ENCODE peak calls at places on chromosome 22, in six cellular contexts. T is CD4-positive, CD25-positive, alpha-beta regulatory T cell; Z is WERI-Rb-1; U is sigmoid colon; W is tibial artery; P is cardiac fibroblast. Q is an unnamed sample.

GRCh38 chr22:46075764-46076531 is 74.4 kb upstream of the PPARA start:
- DNase-seq in T (no peak), Z (no peak), U (peak), W (peak), P (peak), Q (peak)

GRCh38 chr22:23563111-23563510 is 17.0 kb downstream of the IGLL1 start:
- DNase-seq in T (no peak), Z (no peak), U (no peak), W (no peak), P (no peak), Q (no peak)

GRCh38 chr22:35510481-35510934 is 30.1 kb upstream of the RASD2 start:
- DNase-seq in T (no peak), Z (no peak), U (no peak), W (no peak), P (no peak), Q (no peak)

GRCh38 chr22:47337161-47337621 is 574.7 kb downstream of the TBC1D22A start:
- DNase-seq in T (peak), Z (peak), U (no peak), W (no peak), P (peak), Q (no peak)

GRCh38 chr22:46754110-46754799 is 8.2 kb upstream of the TBC1D22A start:
- DNase-seq in T (no peak), Z (no peak), U (peak), W (peak), P (peak), Q (peak)

GRCh38 chr22:28021116-28021997 is 102.3 kb upstream of the PITPNB start:
- DNase-seq in T (no peak), Z (peak), U (peak), W (no peak), P (no peak), Q (no peak)

GRCh38 chr22:49735411-49736311 is 92.0 kb downstream of the BRD1 start:
- DNase-seq in T (no peak), Z (no peak), U (peak), W (no peak), P (no peak), Q (no peak)

GRCh38 chr22:17903564-17904295 is 120.6 kb downstream of the MICAL3 start:
- DNase-seq in T (no peak), Z (no peak), U (no peak), W (no peak), P (no peak), Q (peak)

GRCh38 chr22:36419177-36419911 is 31.6 kb upstream of the MYH9 start:
- DNase-seq in T (no peak), Z (no peak), U (peak), W (no peak), P (peak), Q (peak)

GRCh38 chr22:23516304-23516703 is 63.8 kb downstream of the IGLL1 start:
- DNase-seq in T (no peak), Z (no peak), U (no peak), W (no peak), P (no peak), Q (no peak)

GRCh38 chr22:44361391-44362126 is 48.8 kb upstream of the SHISAL1 start:
- DNase-seq in T (no peak), Z (no peak), U (peak), W (no peak), P (no peak), Q (peak)

GRCh38 chr22:50684986-50685385 is 12.4 kb downstream of the SHANK3 start:
- DNase-seq in T (no peak), Z (no peak), U (no peak), W (no peak), P (peak), Q (no peak)

GRCh38 chr22:24429411-24430365 is 2.3 kb downstream of the ADORA2A start:
- DNase-seq in T (peak), Z (no peak), U (peak), W (peak), P (no peak), Q (peak)

GRCh38 chr22:50530857-50531545 is 1.2 kb upstream of the TYMP start:
- DNase-seq in T (peak), Z (no peak), U (peak), W (peak), P (peak), Q (peak)

GRCh38 chr22:28759861-28760560 is 12.5 kb upstream of the CCDC117 start:
- DNase-seq in T (no peak), Z (no peak), U (no peak), W (no peak), P (no peak), Q (no peak)

GRCh38 chr22:44316393-44317162 is 3.8 kb upstream of the SHISAL1 start:
- DNase-seq in T (no peak), Z (no peak), U (no peak), W (no peak), P (no peak), Q (no peak)

GRCh38 chr22:19527321-19527721 is 3.1 kb upstream of the CLDN5 start:
- DNase-seq in T (no peak), Z (peak), U (no peak), W (no peak), P (no peak), Q (no peak)

GRCh38 chr22:46379301-46379930 is 43.9 kb downstream of the TRMU start:
- DNase-seq in T (no peak), Z (no peak), U (no peak), W (no peak), P (no peak), Q (no peak)

GRCh38 chr22:31789803-31790202 is 36.0 kb downstream of the DEPDC5 start:
- DNase-seq in T (no peak), Z (no peak), U (no peak), W (no peak), P (no peak), Q (no peak)

GRCh38 chr22:46471901-46472721 is 65.3 kb downstream of the CELSR1 start:
- DNase-seq in T (no peak), Z (no peak), U (no peak), W (no peak), P (no peak), Q (no peak)

GRCh38 chr22:27842236-27842993 is 40.9 kb upstream of the MN1 start:
- DNase-seq in T (no peak), Z (no peak), U (peak), W (no peak), P (no peak), Q (no peak)

GRCh38 chr22:49140921-49141680 is 686.6 kb downstream of the BRD1 start:
- DNase-seq in T (no peak), Z (no peak), U (no peak), W (no peak), P (no peak), Q (no peak)

GRCh38 chr22:29311468-29312217 is 3.9 kb downstream of the RASL10A start:
- DNase-seq in T (no peak), Z (no peak), U (no peak), W (no peak), P (no peak), Q (peak)

GRCh38 chr22:25172153-25172552 is 27.5 kb upstream of the CRYBB3 start:
- DNase-seq in T (peak), Z (peak), U (no peak), W (no peak), P (no peak), Q (no peak)

GRCh38 chr22:27918351-27919221 is 470 bp downstream of the PITPNB start:
- DNase-seq in T (peak), Z (peak), U (peak), W (peak), P (peak), Q (peak)

GRCh38 chr22:45502215-45503070 is at the start of gene FBLN1:
- DNase-seq in T (no peak), Z (peak), U (no peak), W (no peak), P (no peak), Q (peak)

GRCh38 chr22:23894710-23895598 is 771 bp downstream of the MIF start:
- DNase-seq in T (peak), Z (peak), U (peak), W (peak), P (peak), Q (peak)

GRCh38 chr22:43465291-43466015 is 53.6 kb downstream of the MPPED1 start:
- DNase-seq in T (no peak), Z (no peak), U (no peak), W (no peak), P (no peak), Q (no peak)

GRCh38 chr22:25078591-25078990 is 121.1 kb upstream of the CRYBB3 start:
- DNase-seq in T (no peak), Z (no peak), U (no peak), W (peak), P (no peak), Q (no peak)

GRCh38 chr22:49307870-49308269 is 519.8 kb downstream of the BRD1 start:
- DNase-seq in T (no peak), Z (no peak), U (peak), W (peak), P (no peak), Q (no peak)

GRCh38 chr22:49929553-49929979 is 11.1 kb downstream of the CRELD2 start:
- DNase-seq in T (peak), Z (peak), U (peak), W (no peak), P (peak), Q (peak)

GRCh38 chr22:48532986-48533385 is 1294.7 kb downstream of the BRD1 start:
- DNase-seq in T (no peak), Z (no peak), U (no peak), W (no peak), P (no peak), Q (no peak)

GRCh38 chr22:37601203-37601539 is 7.5 kb upstream of the GGA1 start:
- DNase-seq in T (no peak), Z (no peak), U (no peak), W (no peak), P (no peak), Q (no peak)
- H3K4me3 ChIP-seq in T (no peak), Z (no peak), U (no peak), W (no peak), P (no peak), Q (no peak)

DNA sequence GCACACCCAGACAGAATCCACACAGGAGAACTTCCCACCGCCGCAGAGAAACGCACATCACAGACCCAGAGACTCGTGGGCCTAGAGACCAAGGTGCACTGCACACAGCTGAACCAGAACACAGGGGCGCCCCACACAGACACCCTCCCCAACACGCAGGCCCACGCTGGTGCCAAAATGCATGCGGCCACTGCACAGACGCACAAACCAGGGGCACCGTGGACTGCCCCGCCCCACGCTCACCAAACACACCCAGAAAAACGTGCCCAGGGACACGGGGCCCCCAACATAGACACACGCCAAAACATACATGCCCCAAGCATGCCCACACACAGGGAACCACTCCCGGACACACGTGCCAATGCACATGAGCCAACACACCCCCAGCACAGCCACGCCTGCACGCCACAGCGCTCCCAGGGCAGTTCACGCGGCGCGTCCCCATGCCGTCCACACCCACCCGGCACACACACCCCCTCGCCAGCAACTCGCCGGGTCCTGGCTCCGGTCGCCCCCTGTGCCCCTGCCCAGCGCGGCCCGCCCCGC is 7.8 kb downstream of the ELFN2 start:
- DNase-seq in T (no peak), Z (no peak), U (no peak), W (no peak), P (no peak), Q (no peak)
- H3K4me3 ChIP-seq in T (no peak), Z (no peak), U (peak), W (no peak), P (peak), Q (no peak)

DNA sequence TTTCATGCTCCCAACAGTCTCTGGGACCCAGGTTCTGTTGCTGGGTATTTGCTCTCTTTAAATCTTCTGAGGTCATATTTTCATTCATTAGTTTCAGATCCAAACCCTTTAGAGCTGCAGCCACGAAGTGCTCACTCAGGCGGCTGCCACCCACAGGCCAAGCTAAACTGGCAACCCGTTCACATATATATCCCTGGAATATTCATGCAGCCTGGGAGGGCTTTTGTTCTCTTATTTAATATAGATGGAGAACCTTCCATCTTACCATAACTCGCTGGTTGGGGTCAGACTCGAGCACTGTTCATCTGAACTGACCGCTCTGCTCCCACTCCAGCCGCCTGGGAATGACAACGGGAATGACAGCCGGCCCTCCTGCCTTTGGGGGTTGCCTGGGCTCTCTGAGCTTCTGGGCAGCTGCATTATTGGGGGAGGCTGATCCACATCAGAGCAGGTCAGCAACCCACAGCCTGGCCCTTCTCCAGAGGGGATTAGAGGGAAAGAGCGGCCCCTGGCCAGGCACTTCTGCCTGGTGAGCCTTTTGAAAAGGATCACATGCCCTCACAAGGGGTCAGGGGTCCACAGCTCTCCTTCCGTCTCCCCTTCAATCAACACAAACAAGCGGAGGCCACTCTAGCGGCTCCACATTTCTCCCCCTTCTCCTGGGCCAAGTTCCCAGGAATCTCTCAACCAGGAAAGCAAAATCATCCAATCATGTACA is 11.9 kb downstream of the TMEM184B start:
- DNase-seq in T (no peak), Z (peak), U (no peak), W (no peak), P (no peak), Q (peak)
- H3K4me3 ChIP-seq in T (no peak), Z (no peak), U (no peak), W (no peak), P (no peak), Q (no peak)

GRCh38 chr22:20979243-20979809 is 2.8 kb upstream of the LZTR1 start:
- DNase-seq in T (peak), Z (no peak), U (peak), W (no peak), P (peak), Q (peak)
- H3K4me3 ChIP-seq in T (no peak), Z (no peak), U (peak), W (peak), P (peak), Q (no peak)

GRCh38 chr22:42439821-42440674 is 7.8 kb upstream of the NFAM1 start:
- DNase-seq in T (peak), Z (no peak), U (no peak), W (peak), P (peak), Q (peak)
- H3K4me3 ChIP-seq in T (no peak), Z (no peak), U (no peak), W (peak), P (peak), Q (no peak)

GRCh38 chr22:22167791-22168189 is 76.8 kb upstream of the VPREB1 start:
- DNase-seq in T (no peak), Z (no peak), U (no peak), W (no peak), P (no peak), Q (no peak)
- H3K4me3 ChIP-seq in T (peak), Z (no peak), U (no peak), W (no peak), P (no peak), Q (no peak)

GRCh38 chr22:37802310-37803194 is 5.2 kb upstream of the GCAT start:
- DNase-seq in T (no peak), Z (peak), U (peak), W (peak), P (peak), Q (peak)
- H3K4me3 ChIP-seq in T (peak), Z (peak), U (peak), W (peak), P (peak), Q (peak)

GRCh38 chr22:26586556-26587325 is 3.2 kb downstream of the TPST2 start:
- DNase-seq in T (peak), Z (no peak), U (peak), W (peak), P (no peak), Q (peak)
- H3K4me3 ChIP-seq in T (peak), Z (no peak), U (no peak), W (no peak), P (no peak), Q (no peak)

GRCh38 chr22:40203568-40203967 is 25.8 kb downstream of the TNRC6B start:
- DNase-seq in T (peak), Z (no peak), U (no peak), W (no peak), P (peak), Q (no peak)
- H3K4me3 ChIP-seq in T (peak), Z (no peak), U (no peak), W (no peak), P (no peak), Q (no peak)